ENCODE peak calls at places on chromosomes 3 and 15, in ten cellular contexts. One of them, this sample, is unnamed.
A peak's percentile ranks its signal among the peaks of the same experiment; 100 is the strongest.

GRCh38 chr3:14899993-14900618 is 47.3 kb upstream of the NR2C2 start:
- DNase-seq in glutamatergic neuron: no peak
- DNase-seq in activated B cell treated with CpG ODN at 0.5 μM for 24 hours: no peak
- DNase-seq in AG10803: no peak
- DNase-seq in fibroblast of pulmonary artery: no peak
- DNase-seq in WERI-Rb-1: no peak
- DNase-seq in WTC11: peak; percentile 47
- DNase-seq in astrocyte of the spinal cord: no peak
- DNase-seq in right lobe of liver: peak; percentile 80
- DNase-seq in GM06990: no peak
- DNase-seq in this sample: no peak

GRCh38 chr3:185150561-185150960 is 2.3 kb downstream of the C3orf70 start:
- DNase-seq in glutamatergic neuron: no peak
- DNase-seq in activated B cell treated with CpG ODN at 0.5 μM for 24 hours: no peak
- DNase-seq in AG10803: no peak
- DNase-seq in fibroblast of pulmonary artery: no peak
- DNase-seq in WERI-Rb-1: no peak
- DNase-seq in WTC11: no peak
- DNase-seq in astrocyte of the spinal cord: no peak
- DNase-seq in right lobe of liver: no peak
- DNase-seq in GM06990: no peak
- DNase-seq in this sample: no peak

GRCh38 chr15:47806008-47806407 is 88.7 kb downstream of the SEMA6D start:
- DNase-seq in glutamatergic neuron: no peak
- DNase-seq in activated B cell treated with CpG ODN at 0.5 μM for 24 hours: no peak
- DNase-seq in AG10803: no peak
- DNase-seq in fibroblast of pulmonary artery: no peak
- DNase-seq in WERI-Rb-1: no peak
- DNase-seq in WTC11: no peak
- DNase-seq in astrocyte of the spinal cord: no peak
- DNase-seq in right lobe of liver: no peak
- DNase-seq in GM06990: no peak
- DNase-seq in this sample: no peak

GRCh38 chr3:85837402-85837801 is 878.6 kb downstream of the CADM2 start:
- DNase-seq in glutamatergic neuron: no peak
- DNase-seq in activated B cell treated with CpG ODN at 0.5 μM for 24 hours: no peak
- DNase-seq in AG10803: no peak
- DNase-seq in fibroblast of pulmonary artery: no peak
- DNase-seq in WERI-Rb-1: no peak
- DNase-seq in WTC11: no peak
- DNase-seq in astrocyte of the spinal cord: no peak
- DNase-seq in right lobe of liver: no peak
- DNase-seq in GM06990: no peak
- DNase-seq in this sample: no peak

GRCh38 chr3:135084404-135084803 is 289.3 kb downstream of the EPHB1 start:
- DNase-seq in glutamatergic neuron: no peak
- DNase-seq in activated B cell treated with CpG ODN at 0.5 μM for 24 hours: no peak
- DNase-seq in AG10803: peak; percentile 43
- DNase-seq in fibroblast of pulmonary artery: no peak
- DNase-seq in WERI-Rb-1: no peak
- DNase-seq in WTC11: no peak
- DNase-seq in astrocyte of the spinal cord: peak; percentile 11
- DNase-seq in right lobe of liver: no peak
- DNase-seq in GM06990: no peak
- DNase-seq in this sample: no peak

GRCh38 chr3:143775401-143775970 is 72.8 kb downstream of the SLC9A9 start:
- DNase-seq in glutamatergic neuron: no peak
- DNase-seq in activated B cell treated with CpG ODN at 0.5 μM for 24 hours: no peak
- DNase-seq in AG10803: peak; percentile 45
- DNase-seq in fibroblast of pulmonary artery: peak; percentile 53
- DNase-seq in WERI-Rb-1: no peak
- DNase-seq in WTC11: no peak
- DNase-seq in astrocyte of the spinal cord: peak; percentile 50
- DNase-seq in right lobe of liver: no peak
- DNase-seq in GM06990: no peak
- DNase-seq in this sample: peak; percentile 37

GRCh38 chr3:177195242-177195940 is 1.9 kb downstream of the TBL1XR1 start:
- DNase-seq in glutamatergic neuron: no peak
- DNase-seq in activated B cell treated with CpG ODN at 0.5 μM for 24 hours: no peak
- DNase-seq in AG10803: peak; percentile 12
- DNase-seq in fibroblast of pulmonary artery: peak; percentile 48
- DNase-seq in WERI-Rb-1: no peak
- DNase-seq in WTC11: no peak
- DNase-seq in astrocyte of the spinal cord: peak; percentile 44
- DNase-seq in right lobe of liver: no peak
- DNase-seq in GM06990: no peak
- DNase-seq in this sample: peak; percentile 57

GRCh38 chr15:100346866-100347512 is 5.2 kb upstream of the ADAMTS17 start:
- DNase-seq in glutamatergic neuron: no peak
- DNase-seq in activated B cell treated with CpG ODN at 0.5 μM for 24 hours: no peak
- DNase-seq in AG10803: no peak
- DNase-seq in fibroblast of pulmonary artery: peak; percentile 10
- DNase-seq in WERI-Rb-1: no peak
- DNase-seq in WTC11: no peak
- DNase-seq in astrocyte of the spinal cord: peak; percentile 28
- DNase-seq in right lobe of liver: no peak
- DNase-seq in GM06990: no peak
- DNase-seq in this sample: no peak

GRCh38 chr3:149385617-149386298 is 8.3 kb upstream of the TM4SF1 start:
- DNase-seq in glutamatergic neuron: no peak
- DNase-seq in activated B cell treated with CpG ODN at 0.5 μM for 24 hours: no peak
- DNase-seq in AG10803: no peak
- DNase-seq in fibroblast of pulmonary artery: no peak
- DNase-seq in WERI-Rb-1: no peak
- DNase-seq in WTC11: no peak
- DNase-seq in astrocyte of the spinal cord: no peak
- DNase-seq in right lobe of liver: no peak
- DNase-seq in GM06990: no peak
- DNase-seq in this sample: no peak

GRCh38 chr15:65521355-65521754 is 3.9 kb upstream of the DPP8 start:
- DNase-seq in glutamatergic neuron: no peak
- DNase-seq in activated B cell treated with CpG ODN at 0.5 μM for 24 hours: no peak
- DNase-seq in AG10803: no peak
- DNase-seq in fibroblast of pulmonary artery: no peak
- DNase-seq in WERI-Rb-1: no peak
- DNase-seq in WTC11: no peak
- DNase-seq in astrocyte of the spinal cord: no peak
- DNase-seq in right lobe of liver: no peak
- DNase-seq in GM06990: no peak
- DNase-seq in this sample: peak; percentile 10

GRCh38 chr15:70833897-70834765 is 19.8 kb downstream of the LARP6 start:
- DNase-seq in glutamatergic neuron: no peak
- DNase-seq in activated B cell treated with CpG ODN at 0.5 μM for 24 hours: no peak
- DNase-seq in AG10803: peak; percentile 77
- DNase-seq in fibroblast of pulmonary artery: peak; percentile 83
- DNase-seq in WERI-Rb-1: no peak
- DNase-seq in WTC11: no peak
- DNase-seq in astrocyte of the spinal cord: peak; percentile 87
- DNase-seq in right lobe of liver: no peak
- DNase-seq in GM06990: no peak
- DNase-seq in this sample: peak; percentile 54

GRCh38 chr3:187281191-187281714 is 10.3 kb downstream of the MASP1 start:
- DNase-seq in glutamatergic neuron: no peak
- DNase-seq in activated B cell treated with CpG ODN at 0.5 μM for 24 hours: no peak
- DNase-seq in AG10803: peak; percentile 98
- DNase-seq in fibroblast of pulmonary artery: peak; percentile 74
- DNase-seq in WERI-Rb-1: no peak
- DNase-seq in WTC11: peak; percentile 35
- DNase-seq in astrocyte of the spinal cord: peak; percentile 27
- DNase-seq in right lobe of liver: no peak
- DNase-seq in GM06990: no peak
- DNase-seq in this sample: peak; percentile 99
- TF ChIP-seq CTCF in glutamatergic neuron: no peak
- TF ChIP-seq CTCF in activated B cell treated with CpG ODN at 0.5 μM for 24 hours: no peak
- TF ChIP-seq CTCF in AG10803: peak; percentile 62
- TF ChIP-seq CTCF in fibroblast of pulmonary artery: peak; percentile 16
- TF ChIP-seq CTCF in WERI-Rb-1: no peak
- TF ChIP-seq CTCF in WTC11: no peak
- TF ChIP-seq CTCF in astrocyte of the spinal cord: no peak
- TF ChIP-seq CTCF in right lobe of liver: no peak
- TF ChIP-seq CTCF in GM06990: no peak
- TF ChIP-seq CTCF in this sample: peak; percentile 40

GRCh38 chr15:40595219-40595618 is 1.2 kb downstream of the KNL1 start:
- DNase-seq in glutamatergic neuron: no peak
- DNase-seq in activated B cell treated with CpG ODN at 0.5 μM for 24 hours: no peak
- DNase-seq in AG10803: no peak
- DNase-seq in fibroblast of pulmonary artery: no peak
- DNase-seq in WERI-Rb-1: no peak
- DNase-seq in WTC11: no peak
- DNase-seq in astrocyte of the spinal cord: peak; percentile 7
- DNase-seq in right lobe of liver: no peak
- DNase-seq in GM06990: no peak
- DNase-seq in this sample: no peak

GRCh38 chr15:40593588-40594428 is at the start of gene KNL1:
- DNase-seq in glutamatergic neuron: peak; percentile 87
- DNase-seq in activated B cell treated with CpG ODN at 0.5 μM for 24 hours: peak; percentile 84
- DNase-seq in AG10803: peak; percentile 91
- DNase-seq in fibroblast of pulmonary artery: peak; percentile 98
- DNase-seq in WERI-Rb-1: peak; percentile 88
- DNase-seq in WTC11: peak; percentile 92
- DNase-seq in astrocyte of the spinal cord: peak; percentile 97
- DNase-seq in right lobe of liver: peak; percentile 91
- DNase-seq in GM06990: peak; percentile 90
- DNase-seq in this sample: peak; percentile 97

GRCh38 chr15:40595773-40596172 is 1.7 kb downstream of the KNL1 start:
- DNase-seq in glutamatergic neuron: no peak
- DNase-seq in activated B cell treated with CpG ODN at 0.5 μM for 24 hours: no peak
- DNase-seq in AG10803: no peak
- DNase-seq in fibroblast of pulmonary artery: no peak
- DNase-seq in WERI-Rb-1: no peak
- DNase-seq in WTC11: no peak
- DNase-seq in astrocyte of the spinal cord: no peak
- DNase-seq in right lobe of liver: no peak
- DNase-seq in GM06990: no peak
- DNase-seq in this sample: peak; percentile 14

GRCh38 chr15:40593130-40593529 is 919 bp upstream of the KNL1 start:
- DNase-seq in glutamatergic neuron: no peak
- DNase-seq in activated B cell treated with CpG ODN at 0.5 μM for 24 hours: no peak
- DNase-seq in AG10803: no peak
- DNase-seq in fibroblast of pulmonary artery: no peak
- DNase-seq in WERI-Rb-1: no peak
- DNase-seq in WTC11: no peak
- DNase-seq in astrocyte of the spinal cord: no peak
- DNase-seq in right lobe of liver: no peak
- DNase-seq in GM06990: no peak
- DNase-seq in this sample: no peak

DNA sequence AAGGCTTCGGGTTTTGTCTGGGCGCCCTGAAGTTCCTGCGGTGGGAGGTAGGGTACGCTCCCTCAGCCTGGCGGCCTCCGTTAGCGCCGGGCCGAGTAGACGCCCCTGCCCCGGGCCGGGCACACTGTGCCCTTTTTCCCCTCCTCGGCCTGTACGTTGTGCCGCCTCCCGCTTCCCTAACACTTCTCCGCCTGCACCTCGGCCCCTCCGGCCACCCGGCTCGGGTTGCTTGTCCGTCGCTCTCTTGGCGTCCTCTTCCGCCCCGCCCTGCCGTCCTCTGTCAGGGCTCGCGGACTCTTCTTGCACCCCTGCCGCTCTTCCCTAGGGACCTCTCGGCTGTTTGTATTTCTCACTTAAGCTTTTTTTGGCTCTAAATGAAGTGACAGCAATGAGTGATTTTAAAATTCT is 384 bp downstream of the KNL1 start:
- DNase-seq in glutamatergic neuron: peak; percentile 74
- DNase-seq in activated B cell treated with CpG ODN at 0.5 μM for 24 hours: no peak
- DNase-seq in AG10803: peak; percentile 41
- DNase-seq in fibroblast of pulmonary artery: peak; percentile 43
- DNase-seq in WERI-Rb-1: peak; percentile 61
- DNase-seq in WTC11: peak; percentile 71
- DNase-seq in astrocyte of the spinal cord: peak; percentile 64
- DNase-seq in right lobe of liver: peak; percentile 74
- DNase-seq in GM06990: peak; percentile 82
- DNase-seq in this sample: peak; percentile 54
- TF ChIP-seq CTCF in glutamatergic neuron: no peak
- TF ChIP-seq CTCF in activated B cell treated with CpG ODN at 0.5 μM for 24 hours: no peak
- TF ChIP-seq CTCF in AG10803: peak; percentile 16
- TF ChIP-seq CTCF in fibroblast of pulmonary artery: no peak
- TF ChIP-seq CTCF in WERI-Rb-1: no peak
- TF ChIP-seq CTCF in WTC11: no peak
- TF ChIP-seq CTCF in astrocyte of the spinal cord: peak; percentile 22
- TF ChIP-seq CTCF in right lobe of liver: no peak
- TF ChIP-seq CTCF in GM06990: no peak
- TF ChIP-seq CTCF in this sample: no peak

GRCh38 chr15:37574985-37575384 is 359.5 kb upstream of the TMCO5A start:
- DNase-seq in glutamatergic neuron: no peak
- DNase-seq in activated B cell treated with CpG ODN at 0.5 μM for 24 hours: no peak
- DNase-seq in AG10803: no peak
- DNase-seq in fibroblast of pulmonary artery: no peak
- DNase-seq in WERI-Rb-1: no peak
- DNase-seq in WTC11: no peak
- DNase-seq in astrocyte of the spinal cord: peak; percentile 3
- DNase-seq in right lobe of liver: no peak
- DNase-seq in GM06990: no peak
- DNase-seq in this sample: no peak
- TF ChIP-seq CTCF in glutamatergic neuron: no peak
- TF ChIP-seq CTCF in activated B cell treated with CpG ODN at 0.5 μM for 24 hours: no peak
- TF ChIP-seq CTCF in AG10803: no peak
- TF ChIP-seq CTCF in fibroblast of pulmonary artery: no peak
- TF ChIP-seq CTCF in WERI-Rb-1: no peak
- TF ChIP-seq CTCF in WTC11: no peak
- TF ChIP-seq CTCF in astrocyte of the spinal cord: no peak
- TF ChIP-seq CTCF in right lobe of liver: no peak
- TF ChIP-seq CTCF in GM06990: no peak
- TF ChIP-seq CTCF in this sample: no peak

GRCh38 chr15:45702041-45702440 is 67.2 kb downstream of the SQOR start:
- DNase-seq in glutamatergic neuron: no peak
- DNase-seq in activated B cell treated with CpG ODN at 0.5 μM for 24 hours: no peak
- DNase-seq in AG10803: no peak
- DNase-seq in fibroblast of pulmonary artery: no peak
- DNase-seq in WERI-Rb-1: no peak
- DNase-seq in WTC11: no peak
- DNase-seq in astrocyte of the spinal cord: no peak
- DNase-seq in right lobe of liver: no peak
- DNase-seq in GM06990: no peak
- DNase-seq in this sample: no peak

GRCh38 chr15:45701108-45701507 is 66.3 kb downstream of the SQOR start:
- DNase-seq in glutamatergic neuron: no peak
- DNase-seq in activated B cell treated with CpG ODN at 0.5 μM for 24 hours: no peak
- DNase-seq in AG10803: no peak
- DNase-seq in fibroblast of pulmonary artery: no peak
- DNase-seq in WERI-Rb-1: no peak
- DNase-seq in WTC11: no peak
- DNase-seq in astrocyte of the spinal cord: no peak
- DNase-seq in right lobe of liver: no peak
- DNase-seq in GM06990: no peak
- DNase-seq in this sample: no peak

GRCh38 chr15:45704329-45705249 is 69.8 kb downstream of the SQOR start:
- DNase-seq in glutamatergic neuron: peak; percentile 29
- DNase-seq in activated B cell treated with CpG ODN at 0.5 μM for 24 hours: no peak
- DNase-seq in AG10803: no peak
- DNase-seq in fibroblast of pulmonary artery: peak; percentile 59
- DNase-seq in WERI-Rb-1: no peak
- DNase-seq in WTC11: peak; percentile 82
- DNase-seq in astrocyte of the spinal cord: peak; percentile 16
- DNase-seq in right lobe of liver: peak; percentile 34
- DNase-seq in GM06990: no peak
- DNase-seq in this sample: peak; percentile 14

GRCh38 chr15:45705510-45706473 is 71.0 kb downstream of the SQOR start:
- DNase-seq in glutamatergic neuron: peak; percentile 78
- DNase-seq in activated B cell treated with CpG ODN at 0.5 μM for 24 hours: peak; percentile 32
- DNase-seq in AG10803: peak; percentile 78
- DNase-seq in fibroblast of pulmonary artery: peak; percentile 93
- DNase-seq in WERI-Rb-1: peak; percentile 82
- DNase-seq in WTC11: peak; percentile 78
- DNase-seq in astrocyte of the spinal cord: peak; percentile 89
- DNase-seq in right lobe of liver: peak; percentile 70
- DNase-seq in GM06990: peak; percentile 39
- DNase-seq in this sample: peak; percentile 84

GRCh38 chr15:45703670-45704328 is 69.0 kb downstream of the SQOR start:
- DNase-seq in glutamatergic neuron: no peak
- DNase-seq in activated B cell treated with CpG ODN at 0.5 μM for 24 hours: no peak
- DNase-seq in AG10803: no peak
- DNase-seq in fibroblast of pulmonary artery: no peak
- DNase-seq in WERI-Rb-1: no peak
- DNase-seq in WTC11: peak; percentile 44
- DNase-seq in astrocyte of the spinal cord: no peak
- DNase-seq in right lobe of liver: no peak
- DNase-seq in GM06990: no peak
- DNase-seq in this sample: peak; percentile 10
- TF ChIP-seq CTCF in glutamatergic neuron: peak; percentile 62
- TF ChIP-seq CTCF in activated B cell treated with CpG ODN at 0.5 μM for 24 hours: no peak
- TF ChIP-seq CTCF in AG10803: peak; percentile 26
- TF ChIP-seq CTCF in fibroblast of pulmonary artery: peak; percentile 31
- TF ChIP-seq CTCF in WERI-Rb-1: peak; percentile 21
- TF ChIP-seq CTCF in WTC11: peak; percentile 47
- TF ChIP-seq CTCF in astrocyte of the spinal cord: peak; percentile 14
- TF ChIP-seq CTCF in right lobe of liver: no peak
- TF ChIP-seq CTCF in GM06990: no peak
- TF ChIP-seq CTCF in this sample: no peak

This sample was measured in fibroblast of villous mesenchyme.